ENCODE peak calls at places on chromosome 22, in nine cellular contexts. O is pancreas, R is tibial nerve, D is caudate nucleus, C is uterus, F is cardiac muscle cell, M is heart right ventricle, A is upper lobe of right lung, Z is transverse colon. W is an unnamed sample.

GRCh38 chr22:48644108-48644507 is 1183.6 kb downstream of the BRD1 start:
- DNase-seq in O (no peak), R (no peak), D (no peak), C (no peak), F (no peak), M (no peak), A (no peak), Z (no peak), W (no peak)

GRCh38 chr22:39967103-39967829 is 7.1 kb downstream of the TMA7B start:
- DNase-seq in O (no peak), R (no peak), D (no peak), C (no peak), F (peak; percentile 52), M (no peak), A (no peak), Z (peak; percentile 54), W (peak; percentile 53)

GRCh38 chr22:31496007-31496734 is at the start of gene SFI1:
- DNase-seq in O (peak; percentile 89), R (peak; percentile 80), D (peak; percentile 56), C (peak; percentile 92), F (peak; percentile 94), M (peak; percentile 92), A (peak; percentile 96), Z (peak; percentile 95), W (peak; percentile 95)

GRCh38 chr22:48744967-48745841 is 1082.5 kb downstream of the BRD1 start:
- DNase-seq in O (peak; percentile 1), R (no peak), D (no peak), C (no peak), F (no peak), M (no peak), A (no peak), Z (no peak), W (no peak)

GRCh38 chr22:22855617-22856308 is 31.9 kb upstream of the IGLL5 start:
- DNase-seq in O (no peak), R (no peak), D (no peak), C (no peak), F (peak; percentile 13), M (no peak), A (no peak), Z (peak; percentile 48), W (no peak)

GRCh38 chr22:26674211-26675190 is 17.1 kb downstream of the MIAT start:
- DNase-seq in O (no peak), R (no peak), D (no peak), C (no peak), F (no peak), M (no peak), A (no peak), Z (peak; percentile 19), W (no peak)

GRCh38 chr22:47372111-47372581 is 609.7 kb downstream of the TBC1D22A start:
- DNase-seq in O (no peak), R (no peak), D (no peak), C (peak; percentile 7), F (no peak), M (no peak), A (no peak), Z (no peak), W (peak; percentile 27)

GRCh38 chr22:37428649-37429586 is 1.6 kb upstream of the ELFN2 start:
- DNase-seq in O (no peak), R (no peak), D (no peak), C (no peak), F (peak; percentile 62), M (no peak), A (no peak), Z (peak; percentile 45), W (peak; percentile 65)

GRCh38 chr22:18023509-18024275 is 669 bp downstream of the MICAL3 start:
- DNase-seq in O (peak; percentile 83), R (peak; percentile 62), D (no peak), C (peak; percentile 80), F (peak; percentile 87), M (peak; percentile 74), A (peak; percentile 64), Z (peak; percentile 90), W (peak; percentile 83)

GRCh38 chr22:43319661-43320486 is 23.3 kb downstream of the SCUBE1 start:
- DNase-seq in O (no peak), R (no peak), D (no peak), C (no peak), F (no peak), M (no peak), A (no peak), Z (no peak), W (no peak)

GRCh38 chr22:42814215-42814614 is 42.9 kb downstream of the ARFGAP3 start:
- DNase-seq in O (no peak), R (no peak), D (no peak), C (no peak), F (no peak), M (no peak), A (no peak), Z (no peak), W (no peak)

GRCh38 chr22:41983516-41983915 is 14.3 kb downstream of the SEPTIN3 start:
- DNase-seq in O (no peak), R (no peak), D (no peak), C (no peak), F (peak; percentile 57), M (no peak), A (no peak), Z (no peak), W (no peak)

DNA sequence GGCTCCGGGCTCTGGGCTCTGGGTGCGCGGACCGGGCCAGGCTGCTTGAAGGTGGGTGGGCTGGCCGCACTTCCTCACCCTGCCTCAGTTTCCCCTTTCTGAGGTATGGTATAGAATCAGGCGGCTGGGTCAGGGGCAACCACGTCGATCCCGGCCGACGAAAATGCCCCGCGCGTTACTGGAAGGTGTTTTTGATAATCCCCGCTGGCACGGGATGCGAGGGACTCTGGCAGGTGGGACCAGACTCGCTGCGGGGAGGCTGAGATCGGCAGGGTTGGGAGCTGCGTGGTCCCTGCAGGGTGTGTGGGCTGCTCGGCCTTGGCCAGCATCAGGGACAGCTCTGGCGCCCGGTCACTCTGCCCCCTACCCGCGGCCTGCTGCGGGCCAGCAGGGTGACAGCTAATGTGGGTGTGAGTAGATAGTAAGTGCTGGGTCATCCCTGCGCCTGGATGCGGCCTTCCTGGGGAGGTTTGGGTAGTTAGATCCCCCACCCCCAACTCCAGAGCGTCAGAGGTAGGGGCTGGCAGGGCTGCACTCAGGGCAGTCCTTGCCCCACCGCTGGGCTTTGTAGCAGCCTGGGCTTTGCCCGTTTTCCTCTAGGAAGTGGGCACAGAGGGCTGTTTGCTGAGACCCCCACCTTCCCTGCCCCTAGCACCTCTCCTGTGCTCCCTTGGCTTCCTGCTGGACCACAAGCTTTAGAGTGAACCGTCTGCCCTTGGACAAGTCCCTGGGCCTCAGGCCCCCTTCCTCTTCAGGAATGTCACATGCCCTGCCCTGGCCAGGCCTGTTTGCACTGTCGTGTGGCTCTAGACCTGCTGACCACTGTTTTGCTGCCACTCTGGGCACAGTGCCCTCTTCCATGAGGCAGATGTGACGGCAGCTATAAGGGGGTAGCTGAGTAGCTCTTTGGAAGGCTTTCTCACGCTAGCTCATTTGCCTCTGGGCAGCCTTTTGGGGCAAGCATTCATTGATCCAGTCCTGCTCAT is 579 bp downstream of the TANGO2 start:
- DNase-seq in O (peak; percentile 63), R (no peak), D (no peak), C (no peak), F (peak; percentile 17), M (peak; percentile 84), A (peak; percentile 83), Z (peak; percentile 42), W (peak; percentile 83)
- H3K27ac ChIP-seq in O (peak overlapping the region; percentile 73), R (peak overlapping the region; percentile 83), D (peak overlapping the region; percentile 54), C (peak overlapping the region; percentile 66), F (no peak overlapping the region), M (peak overlapping the region; percentile 98), A (peak overlapping the region; percentile 92), Z (peak overlapping the region; percentile 81), W (peak overlapping the region; percentile 86)

GRCh38 chr22:24550902-24551229 is 4.1 kb downstream of the GUCD1 start:
- DNase-seq in O (no peak), R (no peak), D (no peak), C (no peak), F (no peak), M (no peak), A (no peak), Z (no peak), W (no peak)

GRCh38 chr22:24548812-24549211 is 6.1 kb downstream of the GUCD1 start:
- DNase-seq in O (no peak), R (no peak), D (no peak), C (no peak), F (no peak), M (no peak), A (no peak), Z (no peak), W (no peak)

GRCh38 chr22:24553597-24554315 is 1.2 kb downstream of the GUCD1 start:
- DNase-seq in O (peak; percentile 35), R (no peak), D (no peak), C (peak; percentile 20), F (no peak), M (peak; percentile 33), A (no peak), Z (peak; percentile 29), W (peak; percentile 64)

GRCh38 chr22:24554316-24555159 is at the start of gene GUCD1:
- DNase-seq in O (peak; percentile 49), R (no peak), D (no peak), C (no peak), F (peak; percentile 52), M (no peak), A (no peak), Z (peak; percentile 52), W (peak; percentile 71)

GRCh38 chr22:24550028-24550901 is 4.7 kb downstream of the GUCD1 start:
- DNase-seq in O (no peak), R (no peak), D (no peak), C (no peak), F (peak; percentile 8), M (no peak), A (no peak), Z (peak; percentile 69), W (peak; percentile 94)
- H3K27ac ChIP-seq in O (peak overlapping the region; percentile 80), R (peak overlapping the region; percentile 28), D (no peak overlapping the region), C (no peak overlapping the region), F (no peak overlapping the region), M (peak overlapping the region; percentile 58), A (peak overlapping the region; percentile 14), Z (peak overlapping the region; percentile 72), W (peak overlapping the region; percentile 86)

DNA sequence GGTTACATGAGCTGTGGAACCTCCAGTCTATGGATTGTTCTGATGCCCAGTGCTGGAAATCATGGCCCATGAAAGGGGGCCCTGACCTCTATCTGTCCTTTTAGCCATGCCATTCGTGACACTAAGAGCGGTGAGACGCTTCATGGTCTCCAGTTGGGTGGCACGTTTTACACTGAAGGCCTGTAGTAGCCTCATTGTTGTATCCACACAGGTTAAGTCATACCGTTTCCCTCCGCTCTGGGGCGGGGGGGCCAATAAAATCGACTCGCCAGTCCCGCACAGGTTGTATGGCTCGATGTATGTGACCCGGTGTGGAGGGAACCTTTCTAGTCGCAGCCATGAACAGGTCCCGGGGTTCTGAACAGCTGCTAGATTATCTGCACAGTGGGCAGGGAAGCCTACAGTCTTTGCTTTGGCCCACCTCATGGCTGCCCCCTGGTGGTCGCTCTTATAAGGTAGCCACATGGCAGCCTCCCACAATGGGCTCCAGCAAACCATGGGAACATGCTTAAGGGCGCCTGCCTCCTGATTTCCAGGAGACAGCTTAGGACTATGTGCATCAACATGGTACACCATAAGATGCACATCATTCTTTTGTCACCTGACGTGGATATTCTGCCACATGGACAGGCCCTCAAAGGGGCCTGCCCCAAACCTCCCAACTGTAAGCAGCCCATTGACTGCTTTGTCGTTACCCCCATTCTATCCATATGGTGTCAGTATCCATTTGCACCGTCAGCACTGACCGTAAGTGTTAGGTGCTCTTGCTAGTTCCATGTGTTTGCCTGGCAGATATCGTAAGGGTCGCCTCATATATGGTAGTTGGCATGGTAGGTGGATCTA is 19.7 kb upstream of the APOL3 start:
- DNase-seq in O (peak; percentile 86), R (peak; percentile 84), D (peak; percentile 89), C (peak; percentile 85), F (peak; percentile 83), M (peak; percentile 89), A (peak; percentile 91), Z (peak; percentile 87), W (peak; percentile 87)
- H3K27ac ChIP-seq in O (no peak overlapping the region), R (no peak overlapping the region), D (no peak overlapping the region), C (no peak overlapping the region), F (no peak overlapping the region), M (no peak overlapping the region), A (no peak overlapping the region), Z (no peak overlapping the region), W (no peak overlapping the region)

GRCh38 chr22:30195245-30196140 is 51.1 kb downstream of the LIF start:
- DNase-seq in O (no peak), R (no peak), D (no peak), C (no peak), F (peak; percentile 21), M (peak; percentile 30), A (no peak), Z (no peak), W (no peak)
- H3K27ac ChIP-seq in O (peak overlapping the region; percentile 80), R (peak overlapping the region; percentile 70), D (no peak overlapping the region), C (peak overlapping the region; percentile 80), F (no peak overlapping the region), M (peak overlapping the region; percentile 85), A (peak overlapping the region; percentile 78), Z (peak overlapping the region; percentile 46), W (peak overlapping the region; percentile 47)

W was measured in right lobe of liver.